ENCODE peak calls at places on chromosomes 5 and 9, in seven cellular contexts. K, U, P, G, T, Y and C are unnamed samples.

GRCh38 chr9:129273136-129273895 is 95.3 kb upstream of the IER5L start:
- DNase-seq in U (no peak), Y (no peak), T (no peak), K (peak; percentile 33), P (no peak), G (no peak), C (no peak)

GRCh38 chr5:73497537-73498056 is 645 bp upstream of the BTF3 start:
- DNase-seq in Y (no peak), P (no peak), U (no peak), G (no peak), T (no peak), K (no peak), C (no peak)

GRCh38 chr5:96885518-96886338 is 9.4 kb downstream of the ERAP2 start:
- DNase-seq in Y (no peak), P (no peak), U (no peak), K (no peak), T (no peak), G (peak; percentile 75), C (no peak)

GRCh38 chr9:107034831-107035230 is 171.9 kb downstream of the ZNF462 start:
- DNase-seq in P (no peak), K (no peak), Y (no peak), U (no peak), G (no peak), T (no peak), C (no peak)

GRCh38 chr9:128899566-128900322 is 17.8 kb downstream of the LRRC8A start:
- DNase-seq in P (peak; percentile 91), U (no peak), Y (no peak), K (no peak), T (no peak), G (no peak), C (peak; percentile 69)

GRCh38 chr9:14365667-14366066 is 51.7 kb upstream of the NFIB start:
- DNase-seq in P (no peak), G (no peak), U (no peak), T (no peak), Y (no peak), K (no peak), C (no peak)

GRCh38 chr9:24846248-24846912 is 300.7 kb upstream of the IZUMO3 start:
- DNase-seq in G (peak; percentile 7), U (no peak), Y (no peak), K (no peak), P (no peak), T (no peak), C (no peak)

GRCh38 chr9:127972316-127972871 is 8.4 kb downstream of the EEIG1 start:
- DNase-seq in G (no peak), K (no peak), U (no peak), P (no peak), Y (no peak), T (no peak), C (no peak)

GRCh38 chr5:54990751-54991349 is 5.5 kb upstream of the ESM1 start:
- DNase-seq in P (peak; percentile 62), T (peak; percentile 34), K (no peak), G (no peak), U (no peak), Y (no peak), C (peak; percentile 38)

GRCh38 chr5:169706070-169706469 is 69.0 kb downstream of the DOCK2 start:
- DNase-seq in U (no peak), P (no peak), G (no peak), T (no peak), Y (no peak), K (no peak), C (no peak)

GRCh38 chr9:26308328-26308727 is 584.3 kb downstream of the CAAP1 start:
- DNase-seq in P (no peak), T (no peak), U (no peak), Y (no peak), G (no peak), K (no peak), C (no peak)

GRCh38 chr5:6616632-6617031 is 16.2 kb downstream of the NSUN2 start:
- DNase-seq in U (no peak), P (no peak), K (no peak), G (no peak), T (no peak), Y (no peak), C (no peak)

GRCh38 chr9:101736723-101737122 is 1.7 kb downstream of the GRIN3A start:
- DNase-seq in T (no peak), U (no peak), K (no peak), Y (no peak), P (peak; percentile 9), G (no peak), C (no peak)

GRCh38 chr9:111866976-111867375 is 29.6 kb upstream of the UGCG start:
- DNase-seq in U (no peak), P (peak; percentile 78), Y (no peak), T (peak; percentile 54), K (no peak), G (no peak), C (peak; percentile 80)

GRCh38 chr5:21862986-21863385 is 990.2 kb downstream of the CDH12 start:
- DNase-seq in Y (no peak), K (no peak), T (no peak), P (no peak), G (no peak), U (no peak), C (no peak)

GRCh38 chr5:19795218-19795617 is 192.8 kb downstream of the CDH18 start:
- DNase-seq in P (peak; percentile 34), K (no peak), T (peak; percentile 66), Y (no peak), U (peak; percentile 3), G (no peak), C (peak; percentile 41)

GRCh38 chr5:78273436-78273835 is 21.1 kb downstream of the AP3B1 start:
- DNase-seq in G (no peak), Y (no peak), K (no peak), T (no peak), P (no peak), U (no peak), C (no peak)

GRCh38 chr5:172766287-172767104 is 4.5 kb downstream of the DUSP1 start:
- DNase-seq in K (peak; percentile 76), G (no peak), P (peak; percentile 79), T (peak; percentile 94), Y (peak; percentile 71), U (no peak), C (no peak)

GRCh38 chr5:132411382-132411925 is 41.9 kb downstream of the SLC22A5 start:
- DNase-seq in G (peak; percentile 53), T (no peak), P (no peak), K (peak; percentile 66), Y (no peak), U (no peak), C (peak; percentile 59)

GRCh38 chr5:53479656-53480473 is 564 bp upstream of the FST start:
- DNase-seq in U (no peak), P (peak; percentile 77), G (peak; percentile 29), K (peak; percentile 77), Y (peak; percentile 49), T (peak; percentile 59), C (peak; percentile 71)

GRCh38 chr5:143142596-143143435 is 260.7 kb downstream of the NR3C1 start:
- DNase-seq in Y (no peak), G (no peak), P (peak; percentile 93), U (no peak), K (no peak), T (no peak), C (peak; percentile 80)

DNA sequence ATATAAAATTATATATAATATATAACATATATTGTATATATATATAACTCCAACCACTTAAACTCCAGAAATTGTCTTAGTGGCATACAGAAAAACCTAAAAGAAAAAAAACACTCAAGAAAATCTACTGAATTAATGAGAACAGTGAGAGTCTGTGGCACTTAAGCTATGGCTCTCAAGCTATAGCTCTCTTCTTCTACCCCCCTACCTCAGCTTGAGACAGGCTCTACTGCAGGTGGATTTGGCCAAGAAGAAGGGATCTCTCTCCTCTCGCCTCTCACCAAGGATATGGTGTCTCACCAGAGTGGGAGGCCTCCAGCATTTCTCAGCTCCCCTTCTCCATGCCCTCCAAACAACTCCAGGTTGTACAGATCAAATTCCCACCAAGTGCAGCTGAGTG is 64.5 kb upstream of the DAB2 start:
- DNase-seq in G (no peak), T (no peak), U (no peak), Y (no peak), K (no peak), P (no peak), C (no peak)
- TF ChIP-seq CTCF in G (no peak), T (no peak), U (no peak), Y (no peak), K (no peak), P (no peak), C (no peak)

GRCh38 chr5:38465045-38465444 is 91.4 kb downstream of the LIFR start:
- DNase-seq in T (peak; percentile 85), Y (no peak), G (no peak), K (no peak), P (no peak), U (no peak), C (no peak)
- H3K27me3 ChIP-seq in T (no peaks in the 10 kb centered on the region), Y (no peaks in the 10 kb centered on the region), G (peaks cover 4% of the 10 kb centered on the region), K (peaks cover 4% of the 10 kb centered on the region), P (no peaks in the 10 kb centered on the region), U (no peaks in the 10 kb centered on the region), C (no peaks in the 10 kb centered on the region)

DNA sequence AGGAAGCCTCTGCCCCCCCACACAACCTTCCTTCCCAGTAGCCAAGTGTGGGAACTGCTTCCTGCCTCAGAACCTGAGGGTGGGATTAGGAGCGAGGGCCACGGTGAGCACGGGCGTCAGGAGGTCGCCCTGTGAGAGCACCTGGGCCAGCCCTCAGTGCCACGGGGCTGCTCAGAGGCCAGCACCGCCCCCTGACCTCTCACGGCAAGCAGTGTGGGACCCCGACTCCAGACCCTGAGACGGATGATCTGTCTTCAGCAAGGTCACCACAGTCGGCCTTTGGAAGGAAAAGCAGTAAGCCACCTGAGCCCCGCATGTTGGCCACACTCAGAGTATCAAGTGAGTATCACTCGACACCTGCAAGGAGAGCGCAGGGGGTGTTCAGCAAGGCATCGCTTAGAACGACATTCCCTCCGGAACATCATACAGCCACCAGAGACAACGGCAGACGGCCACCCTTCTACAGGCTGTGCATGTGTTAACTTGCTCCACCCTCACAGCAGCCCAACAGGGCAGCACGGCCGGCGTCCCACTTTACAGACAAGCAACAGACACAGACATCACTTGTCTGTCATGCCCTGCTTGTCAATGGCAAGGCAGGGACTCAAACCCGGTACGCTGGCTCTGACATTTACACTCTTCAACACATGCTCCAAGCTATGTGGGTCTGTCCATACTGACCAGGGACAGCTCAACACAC is 50.2 kb downstream of the IPPK start:
- DNase-seq in P (no peak), K (no peak), Y (no peak), U (no peak), G (no peak), T (no peak), C (no peak)
- H3K27ac ChIP-seq in P (no peak overlapping the region), K (no peak overlapping the region), Y (no peak overlapping the region), U (no peak overlapping the region), G (no peak overlapping the region), T (no peak overlapping the region), C (no peak overlapping the region)

GRCh38 chr5:401216-402034 is 41.6 kb upstream of the EXOC3 start:
- DNase-seq in P (no peak), G (no peak), Y (no peak), T (no peak), U (no peak), K (peak; percentile 57), C (no peak)

GRCh38 chr5:396715-397032 is 46.3 kb upstream of the EXOC3 start:
- DNase-seq in Y (no peak), G (no peak), U (no peak), K (peak; percentile 56), P (no peak), T (no peak), C (no peak)

GRCh38 chr5:398475-399295 is 44.3 kb upstream of the EXOC3 start:
- DNase-seq in Y (no peak), G (no peak), U (no peak), K (peak; percentile 59), P (no peak), T (no peak), C (no peak)

GRCh38 chr5:400282-401215 is 42.4 kb upstream of the EXOC3 start:
- DNase-seq in U (no peak), Y (no peak), T (peak; percentile 23), P (no peak), K (no peak), G (no peak), C (no peak)

GRCh38 chr5:399296-400281 is 43.4 kb upstream of the EXOC3 start:
- DNase-seq in T (peak; percentile 94), G (peak; percentile 24), P (peak; percentile 59), U (peak; percentile 31), K (peak; percentile 93), Y (peak; percentile 79), C (no peak)
- TF ChIP-seq CTCF in T (no peak), G (no peak), P (no peak), U (no peak), K (no peak), Y (no peak), C (no peak)